ENCODE peak calls at places on chromosome 1, in ten cellular contexts. R is heart left ventricle, U is SK-N-SH, X is uterus, B is psoas muscle, I is DND-41, E is upper lobe of right lung, H is GM23338, T is mammary epithelial cell, C is HCT116. K is an unnamed sample.

GRCh38 chr1:161092621-161093028 is 3.3 kb upstream of the NECTIN4 start:
- DNase-seq in R (no peak), U (peak; percentile 11), X (no peak), B (peak; percentile 16), I (no peak), E (no peak), H (no peak), T (peak; percentile 83), C (no peak), K (no peak)

GRCh38 chr1:24635195-24635843 is 7.8 kb upstream of the SRRM1 start:
- DNase-seq in R (no peak), U (peak; percentile 66), X (no peak), B (no peak), I (no peak), E (no peak), H (peak; percentile 88), T (peak; percentile 61), C (peak; percentile 65), K (no peak)

GRCh38 chr1:119947468-119947867 is 51.2 kb upstream of the ADAM30 start:
- DNase-seq in R (no peak), U (no peak), X (no peak), B (no peak), I (no peak), E (no peak), H (no peak), T (peak; percentile 86), C (no peak), K (no peak)

GRCh38 chr1:201708085-201708512 is 120.9 kb upstream of the IPO9 start:
- DNase-seq in R (peak; percentile 48), U (no peak), X (peak; percentile 52), B (no peak), I (peak; percentile 10), E (no peak), H (no peak), T (no peak), C (no peak), K (no peak)

GRCh38 chr1:37354876-37355275 is 119.5 kb upstream of the ZC3H12A start:
- DNase-seq in R (no peak), U (no peak), X (no peak), B (no peak), I (no peak), E (no peak), H (no peak), T (no peak), C (no peak), K (no peak)

GRCh38 chr1:234372011-234372757 is 1.1 kb upstream of the COA6 start:
- DNase-seq in R (no peak), U (no peak), X (no peak), B (no peak), I (no peak), E (no peak), H (no peak), T (no peak), C (no peak), K (no peak)

GRCh38 chr1:44707112-44707881 is 23.7 kb downstream of the RNU5D-1 start:
- DNase-seq in R (no peak), U (no peak), X (no peak), B (no peak), I (no peak), E (no peak), H (no peak), T (peak; percentile 96), C (peak; percentile 61), K (no peak)

GRCh38 chr1:164611754-164612642 is 53.0 kb downstream of the PBX1 start:
- DNase-seq in R (no peak), U (peak; percentile 16), X (peak; percentile 64), B (no peak), I (no peak), E (no peak), H (peak; percentile 71), T (peak; percentile 92), C (peak; percentile 71), K (no peak)

GRCh38 chr1:83055391-83056170 is 943.4 kb downstream of the TTLL7 start:
- DNase-seq in R (no peak), U (no peak), X (no peak), B (no peak), I (no peak), E (no peak), H (peak; percentile 15), T (peak; percentile 62), C (no peak), K (no peak)

GRCh38 chr1:207670997-207671396 is 26.1 kb downstream of the CR1L start:
- DNase-seq in R (no peak), U (no peak), X (no peak), B (no peak), I (no peak), E (no peak), H (no peak), T (no peak), C (no peak), K (no peak)

GRCh38 chr1:186722711-186723309 is 42.6 kb upstream of the PTGS2 start:
- DNase-seq in R (no peak), U (peak; percentile 23), X (peak; percentile 18), B (no peak), I (peak; percentile 12), E (no peak), H (peak; percentile 80), T (peak; percentile 21), C (peak; percentile 51), K (no peak)

GRCh38 chr1:25194576-25195020 is 37.7 kb downstream of the SYF2 start:
- DNase-seq in R (no peak), U (no peak), X (no peak), B (no peak), I (no peak), E (no peak), H (no peak), T (peak; percentile 92), C (no peak), K (no peak)

GRCh38 chr1:196678510-196678884 is 26.7 kb downstream of the CFH start:
- DNase-seq in R (no peak), U (no peak), X (no peak), B (no peak), I (no peak), E (no peak), H (no peak), T (peak; percentile 24), C (no peak), K (no peak)

GRCh38 chr1:9438431-9439073 is 100.7 kb upstream of the SLC25A33 start:
- DNase-seq in R (peak; percentile 46), U (no peak), X (peak; percentile 92), B (peak; percentile 86), I (no peak), E (peak; percentile 74), H (no peak), T (peak; percentile 93), C (no peak), K (peak; percentile 37)

GRCh38 chr1:84675631-84676030 is 14.6 kb downstream of the SSX2IP start:
- DNase-seq in R (no peak), U (no peak), X (no peak), B (no peak), I (no peak), E (no peak), H (peak; percentile 77), T (no peak), C (no peak), K (no peak)

GRCh38 chr1:27099904-27100796 is 54.8 kb downstream of the SLC9A1 start:
- DNase-seq in R (peak; percentile 56), U (peak; percentile 55), X (peak; percentile 80), B (peak; percentile 78), I (no peak), E (no peak), H (peak; percentile 53), T (no peak), C (no peak), K (peak; percentile 69)
- H3K4me3 ChIP-seq in R (no peak overlapping the region), U (no peak overlapping the region), X (no peak overlapping the region), B (no peak overlapping the region), I (no peak overlapping the region), E (no peak overlapping the region), H (no peak overlapping the region), T (no peak overlapping the region), C (no peak overlapping the region), K (no peak overlapping the region)

GRCh38 chr1:22053018-22053860 is 730 bp downstream of the CDC42 start:
- DNase-seq in R (peak; percentile 70), U (peak; percentile 88), X (peak; percentile 51), B (peak; percentile 83), I (peak; percentile 40), E (peak; percentile 87), H (peak; percentile 77), T (peak; percentile 67), C (no peak), K (peak; percentile 68)

GRCh38 chr1:22053861-22054770 is 1.6 kb downstream of the CDC42 start:
- DNase-seq in R (no peak), U (no peak), X (no peak), B (no peak), I (no peak), E (no peak), H (no peak), T (peak; percentile 71), C (no peak), K (no peak)

GRCh38 chr1:22056043-22056442 is 3.5 kb downstream of the CDC42 start:
- DNase-seq in R (no peak), U (no peak), X (no peak), B (no peak), I (no peak), E (no peak), H (no peak), T (no peak), C (no peak), K (no peak)

GRCh38 chr1:22056921-22057320 is 4.4 kb downstream of the CDC42 start:
- DNase-seq in R (no peak), U (no peak), X (no peak), B (no peak), I (no peak), E (no peak), H (no peak), T (no peak), C (no peak), K (no peak)

GRCh38 chr1:22055463-22055862 is 3.0 kb downstream of the CDC42 start:
- DNase-seq in R (no peak), U (no peak), X (no peak), B (no peak), I (no peak), E (no peak), H (peak; percentile 37), T (no peak), C (no peak), K (no peak)
- H3K4me1 ChIP-seq in R (peaks cover 13% of the 10 kb centered on the region), U (peaks cover 5% of the 10 kb centered on the region), X (peaks cover 46% of the 10 kb centered on the region), B (peaks cover 58% of the 10 kb centered on the region), I (peaks cover 38% of the 10 kb centered on the region), E (peaks cover 64% of the 10 kb centered on the region), H (peaks cover 24% of the 10 kb centered on the region), T (peaks cover 15% of the 10 kb centered on the region), C (peaks cover 22% of the 10 kb centered on the region), K (peaks cover 80% of the 10 kb centered on the region)

GRCh38 chr1:2984399-2985061 is 36.7 kb upstream of the ACTRT2 start:
- DNase-seq in R (no peak), U (no peak), X (no peak), B (peak; percentile 23), I (no peak), E (peak; percentile 53), H (no peak), T (no peak), C (no peak), K (peak; percentile 5)
- H3K27me3 ChIP-seq in R (no peaks in the 10 kb centered on the region), U (no peaks in the 10 kb centered on the region), X (no peaks in the 10 kb centered on the region), B (peaks cover 3% of the 10 kb centered on the region), I (no peaks in the 10 kb centered on the region), E (no peaks in the 10 kb centered on the region), H (no peaks in the 10 kb centered on the region), T (no peaks in the 10 kb centered on the region), C (no peaks in the 10 kb centered on the region), K (peaks cover 24% of the 10 kb centered on the region)

GRCh38 chr1:39160703-39161102 is 43.8 kb upstream of the MACF1 start:
- DNase-seq in R (no peak), U (no peak), X (no peak), B (no peak), I (no peak), E (no peak), H (no peak), T (no peak), C (no peak), K (no peak)
- H3K4me3 ChIP-seq in R (no peak overlapping the region), U (no peak overlapping the region), X (no peak overlapping the region), B (no peak overlapping the region), I (no peak overlapping the region), E (peak overlapping the region; percentile 47), H (peak overlapping the region; percentile 52), T (no peak overlapping the region), C (no peak overlapping the region), K (no peak overlapping the region)

K was measured in left ventricle myocardium inferior.